ENCODE peak calls at places on chromosome 4, in ten cellular contexts. One of them, this sample, is unnamed.

GRCh38 chr4:41399191-41399590 is 138.8 kb upstream of the LIMCH1 start:
- DNase-seq in mucosa of descending colon: no peak
- DNase-seq in tibial artery: no peak
- DNase-seq in cardiac muscle cell: no peak
- DNase-seq in naive thymus-derived CD4-positive, alpha-beta T cell: no peak
- DNase-seq in lung: no peak
- DNase-seq in GM23248: peak; percentile 19
- DNase-seq in left lung: no peak
- DNase-seq in neural progenitor cell: no peak
- DNase-seq in foreskin fibroblast: no peak
- DNase-seq in this sample: no peak

GRCh38 chr4:177322156-177322685 is 12.5 kb downstream of the NEIL3 start:
- DNase-seq in mucosa of descending colon: no peak
- DNase-seq in tibial artery: no peak
- DNase-seq in cardiac muscle cell: peak; percentile 41
- DNase-seq in naive thymus-derived CD4-positive, alpha-beta T cell: no peak
- DNase-seq in lung: no peak
- DNase-seq in GM23248: no peak
- DNase-seq in left lung: no peak
- DNase-seq in neural progenitor cell: no peak
- DNase-seq in foreskin fibroblast: no peak
- DNase-seq in this sample: peak; percentile 21

GRCh38 chr4:136009258-136009832 is 1522.9 kb downstream of the PCDH18 start:
- DNase-seq in mucosa of descending colon: no peak
- DNase-seq in tibial artery: no peak
- DNase-seq in cardiac muscle cell: no peak
- DNase-seq in naive thymus-derived CD4-positive, alpha-beta T cell: no peak
- DNase-seq in lung: no peak
- DNase-seq in GM23248: no peak
- DNase-seq in left lung: no peak
- DNase-seq in neural progenitor cell: no peak
- DNase-seq in foreskin fibroblast: no peak
- DNase-seq in this sample: no peak

GRCh38 chr4:962231-963208 is 10.8 kb downstream of the DGKQ start:
- DNase-seq in mucosa of descending colon: peak; percentile 84
- DNase-seq in tibial artery: no peak
- DNase-seq in cardiac muscle cell: no peak
- DNase-seq in naive thymus-derived CD4-positive, alpha-beta T cell: no peak
- DNase-seq in lung: no peak
- DNase-seq in GM23248: no peak
- DNase-seq in left lung: peak; percentile 80
- DNase-seq in neural progenitor cell: no peak
- DNase-seq in foreskin fibroblast: no peak
- DNase-seq in this sample: no peak

GRCh38 chr4:124903995-124904722 is 191.6 kb upstream of the ANKRD50 start:
- DNase-seq in mucosa of descending colon: no peak
- DNase-seq in tibial artery: peak; percentile 26
- DNase-seq in cardiac muscle cell: peak; percentile 79
- DNase-seq in naive thymus-derived CD4-positive, alpha-beta T cell: no peak
- DNase-seq in lung: peak; percentile 37
- DNase-seq in GM23248: peak; percentile 66
- DNase-seq in left lung: no peak
- DNase-seq in neural progenitor cell: peak; percentile 5
- DNase-seq in foreskin fibroblast: peak; percentile 57
- DNase-seq in this sample: no peak

GRCh38 chr4:113397114-113397701 is 347.8 kb downstream of the ANK2 start:
- DNase-seq in mucosa of descending colon: no peak
- DNase-seq in tibial artery: no peak
- DNase-seq in cardiac muscle cell: peak; percentile 91
- DNase-seq in naive thymus-derived CD4-positive, alpha-beta T cell: no peak
- DNase-seq in lung: no peak
- DNase-seq in GM23248: peak; percentile 76
- DNase-seq in left lung: no peak
- DNase-seq in neural progenitor cell: no peak
- DNase-seq in foreskin fibroblast: peak; percentile 28
- DNase-seq in this sample: no peak

GRCh38 chr4:2937146-2937857 is 25.9 kb downstream of the NOP14 start:
- DNase-seq in mucosa of descending colon: no peak
- DNase-seq in tibial artery: peak; percentile 18
- DNase-seq in cardiac muscle cell: no peak
- DNase-seq in naive thymus-derived CD4-positive, alpha-beta T cell: no peak
- DNase-seq in lung: peak; percentile 93
- DNase-seq in GM23248: no peak
- DNase-seq in left lung: peak; percentile 91
- DNase-seq in neural progenitor cell: no peak
- DNase-seq in foreskin fibroblast: no peak
- DNase-seq in this sample: no peak

GRCh38 chr4:18722748-18723191 is 701.2 kb upstream of the LCORL start:
- DNase-seq in mucosa of descending colon: peak; percentile 30
- DNase-seq in tibial artery: no peak
- DNase-seq in cardiac muscle cell: no peak
- DNase-seq in naive thymus-derived CD4-positive, alpha-beta T cell: no peak
- DNase-seq in lung: no peak
- DNase-seq in GM23248: no peak
- DNase-seq in left lung: no peak
- DNase-seq in neural progenitor cell: peak; percentile 65
- DNase-seq in foreskin fibroblast: no peak
- DNase-seq in this sample: no peak

GRCh38 chr4:74054483-74055032 is 16.1 kb upstream of the CXCL3 start:
- DNase-seq in mucosa of descending colon: peak; percentile 23
- DNase-seq in tibial artery: no peak
- DNase-seq in cardiac muscle cell: no peak
- DNase-seq in naive thymus-derived CD4-positive, alpha-beta T cell: no peak
- DNase-seq in lung: no peak
- DNase-seq in GM23248: no peak
- DNase-seq in left lung: no peak
- DNase-seq in neural progenitor cell: no peak
- DNase-seq in foreskin fibroblast: no peak
- DNase-seq in this sample: no peak

GRCh38 chr4:4880492-4880891 is 21.0 kb downstream of the MSX1 start:
- DNase-seq in mucosa of descending colon: no peak
- DNase-seq in tibial artery: no peak
- DNase-seq in cardiac muscle cell: no peak
- DNase-seq in naive thymus-derived CD4-positive, alpha-beta T cell: no peak
- DNase-seq in lung: no peak
- DNase-seq in GM23248: no peak
- DNase-seq in left lung: no peak
- DNase-seq in neural progenitor cell: no peak
- DNase-seq in foreskin fibroblast: no peak
- DNase-seq in this sample: no peak

GRCh38 chr4:65495439-65495838 is 174.8 kb downstream of the EPHA5 start:
- DNase-seq in mucosa of descending colon: no peak
- DNase-seq in tibial artery: no peak
- DNase-seq in cardiac muscle cell: no peak
- DNase-seq in naive thymus-derived CD4-positive, alpha-beta T cell: no peak
- DNase-seq in lung: no peak
- DNase-seq in GM23248: no peak
- DNase-seq in left lung: no peak
- DNase-seq in neural progenitor cell: no peak
- DNase-seq in foreskin fibroblast: no peak
- DNase-seq in this sample: no peak

GRCh38 chr4:65502151-65502691 is 168.1 kb downstream of the EPHA5 start:
- DNase-seq in mucosa of descending colon: no peak
- DNase-seq in tibial artery: no peak
- DNase-seq in cardiac muscle cell: peak; percentile 18
- DNase-seq in naive thymus-derived CD4-positive, alpha-beta T cell: no peak
- DNase-seq in lung: no peak
- DNase-seq in GM23248: peak; percentile 57
- DNase-seq in left lung: no peak
- DNase-seq in neural progenitor cell: no peak
- DNase-seq in foreskin fibroblast: no peak
- DNase-seq in this sample: no peak

DNA sequence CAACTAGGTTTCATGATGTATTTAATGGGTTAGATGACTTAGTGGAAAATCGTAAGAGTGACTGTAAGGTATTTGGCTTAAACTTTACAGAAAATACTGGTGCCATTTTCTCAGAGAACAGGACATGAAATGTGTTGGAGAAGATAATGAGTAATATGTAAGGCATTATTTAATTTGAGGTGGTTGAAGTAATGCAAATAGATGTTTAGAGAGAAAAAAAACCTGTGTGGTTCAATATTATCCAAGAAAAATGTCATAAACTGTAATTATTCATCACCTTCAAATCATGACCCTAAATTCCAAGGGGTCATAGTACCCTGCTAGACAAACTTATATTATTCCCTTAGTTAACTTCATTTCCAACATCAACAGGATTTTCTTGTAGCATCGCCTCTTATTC is 171.7 kb downstream of the EPHA5 start:
- DNase-seq in mucosa of descending colon: no peak
- DNase-seq in tibial artery: no peak
- DNase-seq in cardiac muscle cell: no peak
- DNase-seq in naive thymus-derived CD4-positive, alpha-beta T cell: no peak
- DNase-seq in lung: no peak
- DNase-seq in GM23248: no peak
- DNase-seq in left lung: no peak
- DNase-seq in neural progenitor cell: no peak
- DNase-seq in foreskin fibroblast: no peak
- DNase-seq in this sample: no peak
- H3K4me3 ChIP-seq in mucosa of descending colon: no peak overlapping the region
- H3K4me3 ChIP-seq in tibial artery: no peak overlapping the region
- H3K4me3 ChIP-seq in cardiac muscle cell: no peak overlapping the region
- H3K4me3 ChIP-seq in naive thymus-derived CD4-positive, alpha-beta T cell: no peak overlapping the region
- H3K4me3 ChIP-seq in lung: no peak overlapping the region
- H3K4me3 ChIP-seq in GM23248: no peak overlapping the region
- H3K4me3 ChIP-seq in left lung: no peak overlapping the region
- H3K4me3 ChIP-seq in neural progenitor cell: no peak overlapping the region
- H3K4me3 ChIP-seq in foreskin fibroblast: no peak overlapping the region
- H3K4me3 ChIP-seq in this sample: no peak overlapping the region

DNA sequence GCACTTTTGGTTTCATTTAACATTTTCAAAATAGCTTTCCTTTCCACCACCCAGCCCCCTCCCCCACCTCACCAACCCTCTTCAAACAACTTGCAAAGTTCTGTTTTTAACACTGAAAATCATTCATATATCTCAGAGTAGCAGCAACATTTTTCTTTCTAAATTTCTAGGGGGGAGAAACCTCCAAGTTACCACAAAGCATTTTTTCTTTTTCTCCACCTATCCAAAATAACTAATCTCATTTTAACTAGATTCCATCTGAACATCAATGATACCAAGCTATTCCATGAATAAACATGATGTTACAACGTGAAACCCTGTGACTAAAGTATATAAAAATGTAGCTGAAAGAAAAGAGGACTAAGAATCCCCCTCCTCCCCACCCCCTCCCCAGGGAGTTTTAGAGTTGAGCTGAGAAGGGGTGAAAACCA is 5.3 kb downstream of the LDB2 start:
- DNase-seq in mucosa of descending colon: no peak
- DNase-seq in tibial artery: no peak
- DNase-seq in cardiac muscle cell: peak; percentile 25
- DNase-seq in naive thymus-derived CD4-positive, alpha-beta T cell: no peak
- DNase-seq in lung: no peak
- DNase-seq in GM23248: peak; percentile 42
- DNase-seq in left lung: no peak
- DNase-seq in neural progenitor cell: no peak
- DNase-seq in foreskin fibroblast: no peak
- DNase-seq in this sample: no peak
- H3K4me3 ChIP-seq in mucosa of descending colon: no peak overlapping the region
- H3K4me3 ChIP-seq in tibial artery: peak overlapping the region; percentile 8
- H3K4me3 ChIP-seq in cardiac muscle cell: no peak overlapping the region
- H3K4me3 ChIP-seq in naive thymus-derived CD4-positive, alpha-beta T cell: no peak overlapping the region
- H3K4me3 ChIP-seq in lung: no peak overlapping the region
- H3K4me3 ChIP-seq in GM23248: peak overlapping the region; percentile 88
- H3K4me3 ChIP-seq in left lung: no peak overlapping the region
- H3K4me3 ChIP-seq in neural progenitor cell: no peak overlapping the region
- H3K4me3 ChIP-seq in foreskin fibroblast: peak overlapping the region; percentile 79
- H3K4me3 ChIP-seq in this sample: no peak overlapping the region

DNA sequence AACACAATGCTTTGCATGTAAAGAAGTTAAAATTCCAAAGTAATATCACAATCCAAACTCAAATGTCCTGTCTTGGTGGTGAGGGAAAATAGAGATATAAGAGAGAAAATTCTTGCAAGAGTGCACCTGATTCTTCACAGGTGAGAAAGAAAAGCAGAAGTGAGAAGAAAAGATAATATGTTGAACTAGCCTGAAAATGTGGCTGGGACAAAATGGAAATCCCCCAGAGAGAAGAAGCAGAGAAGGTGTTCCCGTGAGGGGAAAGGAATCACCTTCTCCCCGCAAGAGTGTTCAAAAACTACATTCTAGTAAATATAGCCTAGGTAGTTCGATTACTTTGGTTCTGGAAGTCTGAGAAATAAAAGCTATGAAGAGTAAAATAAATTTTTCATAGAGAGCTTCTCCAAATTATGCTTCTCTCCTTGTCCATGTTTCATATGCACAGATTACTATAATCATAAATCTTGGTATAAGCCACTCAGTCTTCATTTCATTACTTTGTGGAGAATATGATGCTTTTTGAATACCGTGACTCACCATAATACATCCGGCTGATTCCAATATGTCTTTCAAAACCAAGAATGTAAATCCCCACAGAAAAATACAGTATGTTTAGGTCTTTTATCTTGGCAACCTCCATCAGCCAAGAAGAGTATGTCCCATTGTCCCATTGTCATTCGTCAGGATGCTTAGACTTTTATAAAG is 63.1 kb downstream of the COX18 start:
- DNase-seq in mucosa of descending colon: no peak
- DNase-seq in tibial artery: no peak
- DNase-seq in cardiac muscle cell: no peak
- DNase-seq in naive thymus-derived CD4-positive, alpha-beta T cell: no peak
- DNase-seq in lung: no peak
- DNase-seq in GM23248: no peak
- DNase-seq in left lung: no peak
- DNase-seq in neural progenitor cell: no peak
- DNase-seq in foreskin fibroblast: no peak
- DNase-seq in this sample: no peak
- H3K4me3 ChIP-seq in mucosa of descending colon: no peak overlapping the region
- H3K4me3 ChIP-seq in tibial artery: no peak overlapping the region
- H3K4me3 ChIP-seq in cardiac muscle cell: no peak overlapping the region
- H3K4me3 ChIP-seq in naive thymus-derived CD4-positive, alpha-beta T cell: no peak overlapping the region
- H3K4me3 ChIP-seq in lung: no peak overlapping the region
- H3K4me3 ChIP-seq in GM23248: no peak overlapping the region
- H3K4me3 ChIP-seq in left lung: no peak overlapping the region
- H3K4me3 ChIP-seq in neural progenitor cell: no peak overlapping the region
- H3K4me3 ChIP-seq in foreskin fibroblast: no peak overlapping the region
- H3K4me3 ChIP-seq in this sample: no peak overlapping the region

DNA sequence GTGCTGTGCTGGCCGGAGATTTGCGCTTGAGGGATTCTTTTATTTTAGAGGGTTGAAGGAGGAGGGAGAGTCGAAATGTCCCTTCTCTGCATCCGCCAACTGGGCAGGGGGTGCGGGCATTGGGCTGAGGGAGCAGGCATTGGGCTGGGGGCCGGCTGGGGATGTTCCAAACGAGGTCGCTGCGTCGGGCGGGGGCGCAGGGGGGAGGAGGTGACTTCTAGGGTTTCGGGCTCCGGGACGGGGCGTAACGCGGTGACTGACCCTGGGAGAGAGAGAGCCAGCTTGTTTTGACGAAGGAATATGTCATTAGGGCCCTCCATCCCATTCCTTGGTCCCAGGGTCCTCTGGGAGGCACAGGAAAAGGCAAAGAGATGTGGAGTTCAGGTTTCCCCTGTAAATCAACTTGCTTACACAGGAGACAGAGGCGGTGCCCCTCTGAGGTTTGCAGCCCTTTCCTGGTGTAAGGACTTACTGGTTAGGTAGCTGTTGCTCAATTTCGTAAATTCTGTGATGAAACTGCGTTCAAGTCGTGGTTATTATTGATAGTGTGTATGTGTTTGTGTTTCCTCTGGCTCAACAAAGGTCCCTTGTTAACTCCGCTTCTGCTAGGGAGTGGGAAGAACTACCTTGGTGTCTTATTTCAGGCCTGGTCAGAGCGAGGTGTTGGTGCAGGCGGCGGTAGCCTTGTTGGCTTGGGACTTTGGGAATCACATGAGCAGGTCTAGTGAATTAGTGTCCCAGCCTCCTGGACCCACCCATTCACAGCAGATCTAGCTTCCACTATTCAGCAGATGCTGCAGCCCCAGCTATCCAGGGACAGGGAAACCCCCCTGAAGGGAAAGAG is 716 bp downstream of the FHIP1A start:
- DNase-seq in mucosa of descending colon: peak; percentile 68
- DNase-seq in tibial artery: no peak
- DNase-seq in cardiac muscle cell: peak; percentile 32
- DNase-seq in naive thymus-derived CD4-positive, alpha-beta T cell: no peak
- DNase-seq in lung: peak; percentile 34
- DNase-seq in GM23248: no peak
- DNase-seq in left lung: peak; percentile 83
- DNase-seq in neural progenitor cell: peak; percentile 68
- DNase-seq in foreskin fibroblast: no peak
- DNase-seq in this sample: peak; percentile 69
- H3K4me3 ChIP-seq in mucosa of descending colon: peak overlapping the region; percentile 40
- H3K4me3 ChIP-seq in tibial artery: peak overlapping the region; percentile 64
- H3K4me3 ChIP-seq in cardiac muscle cell: peak overlapping the region; percentile 62
- H3K4me3 ChIP-seq in naive thymus-derived CD4-positive, alpha-beta T cell: peak overlapping the region; percentile 50
- H3K4me3 ChIP-seq in lung: peak overlapping the region; percentile 33
- H3K4me3 ChIP-seq in GM23248: peak overlapping the region; percentile 68
- H3K4me3 ChIP-seq in left lung: peak overlapping the region; percentile 46
- H3K4me3 ChIP-seq in neural progenitor cell: peak overlapping the region; percentile 91
- H3K4me3 ChIP-seq in foreskin fibroblast: peak overlapping the region; percentile 47
- H3K4me3 ChIP-seq in this sample: peak overlapping the region; percentile 83